ENCODE peak calls at places on chromosome 15, in eight cellular contexts. L is H1, U is WTC11, V is A549, Q is GM12878, K is IMR-90, O is HepG2, S is SK-N-SH. E is an unnamed sample.
A peak's percentile ranks its signal among the peaks of the same experiment; 100 is the strongest.

GRCh38 chr15:80210612-80211554 is 41.1 kb downstream of the CTXND1 start:
- DNase-seq in U (no peak), L (no peak), S (no peak), Q (no peak), K (no peak), V (no peak), O (no peak), E (no peak)

GRCh38 chr15:70048578-70048977 is 49.1 kb downstream of the TLE3 start:
- DNase-seq in L (no peak), S (no peak), V (no peak), Q (no peak), O (no peak), K (no peak), U (no peak), E (no peak)

GRCh38 chr15:27679621-27680521 is 419.2 kb downstream of the OCA2 start:
- DNase-seq in O (no peak), L (no peak), K (no peak), S (peak; percentile 70), U (no peak), V (no peak), Q (no peak), E (no peak)

GRCh38 chr15:77221708-77222107 is 150.8 kb upstream of the TSPAN3 start:
- DNase-seq in O (no peak), U (no peak), L (no peak), V (no peak), K (no peak), S (no peak), Q (no peak), E (no peak)

GRCh38 chr15:31442203-31443090 is 115.8 kb downstream of the KLF13 start:
- DNase-seq in O (no peak), U (no peak), K (peak; percentile 95), S (peak; percentile 70), L (no peak), Q (no peak), V (peak; percentile 52), E (peak; percentile 27)

GRCh38 chr15:42037650-42038049 is 16.8 kb upstream of the PLA2G4E start:
- DNase-seq in U (no peak), S (no peak), V (no peak), O (no peak), L (no peak), Q (no peak), K (no peak), E (no peak)

GRCh38 chr15:50353251-50353998 is 1.6 kb downstream of the GABPB1 start:
- DNase-seq in K (peak; percentile 95), L (no peak), S (no peak), V (peak; percentile 17), O (no peak), U (no peak), Q (no peak), E (peak; percentile 25)

GRCh38 chr15:82044373-82045178 is 1.2 kb downstream of the MEX3B start:
- DNase-seq in O (no peak), S (peak; percentile 82), Q (no peak), V (peak; percentile 37), K (peak; percentile 81), L (peak; percentile 79), U (peak; percentile 71), E (peak; percentile 43)

GRCh38 chr15:44327578-44327977 is 39.1 kb downstream of the GOLM2 start:
- DNase-seq in L (no peak), U (no peak), S (no peak), K (no peak), Q (no peak), O (no peak), V (no peak), E (no peak)

GRCh38 chr15:58472821-58473581 is 41.2 kb downstream of the LIPC start:
- DNase-seq in V (no peak), Q (no peak), O (no peak), L (no peak), K (peak; percentile 53), U (no peak), S (no peak), E (no peak)

GRCh38 chr15:38073278-38073930 is 139.0 kb downstream of the TMCO5A start:
- DNase-seq in U (no peak), S (no peak), K (peak; percentile 35), V (peak; percentile 30), O (peak; percentile 43), Q (no peak), L (no peak), E (no peak)

GRCh38 chr15:99716540-99716939 is 16.7 kb downstream of the LYSMD4 start:
- DNase-seq in Q (no peak), O (no peak), K (no peak), V (no peak), U (no peak), L (no peak), S (no peak), E (no peak)

GRCh38 chr15:70742928-70743327 is 20.4 kb downstream of the UACA start:
- DNase-seq in S (no peak), K (no peak), Q (no peak), V (peak; percentile 31), U (no peak), L (no peak), O (no peak), E (no peak)

GRCh38 chr15:98927990-98928389 is 79.6 kb downstream of the PGPEP1L start:
- DNase-seq in Q (no peak), L (no peak), V (no peak), S (no peak), K (no peak), U (no peak), O (no peak), E (no peak)

GRCh38 chr15:39488498-39488897 is 92.4 kb upstream of the THBS1 start:
- DNase-seq in O (no peak), S (no peak), V (no peak), L (no peak), K (peak; percentile 38), Q (no peak), U (no peak), E (no peak)

GRCh38 chr15:68382286-68383007 is 49.5 kb downstream of the ITGA11 start:
- DNase-seq in S (no peak), O (no peak), V (peak; percentile 24), K (peak; percentile 45), L (peak; percentile 11), Q (no peak), U (no peak), E (no peak)
- TF ChIP-seq USF2 in S (no peak), O (no peak), V (no peak), K (no peak), L (no peak), Q (no peak), U (no peak), E (no peak)

GRCh38 chr15:90619468-90619867 is 89.7 kb downstream of the CRTC3 start:
- DNase-seq in O (no peak), V (no peak), L (no peak), S (no peak), U (no peak), K (no peak), Q (no peak), E (no peak)

GRCh38 chr15:90619939-90620338 is 90.2 kb downstream of the CRTC3 start:
- DNase-seq in Q (no peak), V (no peak), L (no peak), K (no peak), S (no peak), O (no peak), U (no peak), E (no peak)

GRCh38 chr15:90617668-90618097 is 88.0 kb downstream of the CRTC3 start:
- DNase-seq in L (no peak), U (no peak), V (no peak), O (no peak), K (no peak), S (no peak), Q (no peak), E (no peak)

GRCh38 chr15:90617171-90617570 is 87.4 kb downstream of the CRTC3 start:
- DNase-seq in L (no peak), U (no peak), V (no peak), K (peak; percentile 53), O (no peak), S (no peak), Q (no peak), E (no peak)

DNA sequence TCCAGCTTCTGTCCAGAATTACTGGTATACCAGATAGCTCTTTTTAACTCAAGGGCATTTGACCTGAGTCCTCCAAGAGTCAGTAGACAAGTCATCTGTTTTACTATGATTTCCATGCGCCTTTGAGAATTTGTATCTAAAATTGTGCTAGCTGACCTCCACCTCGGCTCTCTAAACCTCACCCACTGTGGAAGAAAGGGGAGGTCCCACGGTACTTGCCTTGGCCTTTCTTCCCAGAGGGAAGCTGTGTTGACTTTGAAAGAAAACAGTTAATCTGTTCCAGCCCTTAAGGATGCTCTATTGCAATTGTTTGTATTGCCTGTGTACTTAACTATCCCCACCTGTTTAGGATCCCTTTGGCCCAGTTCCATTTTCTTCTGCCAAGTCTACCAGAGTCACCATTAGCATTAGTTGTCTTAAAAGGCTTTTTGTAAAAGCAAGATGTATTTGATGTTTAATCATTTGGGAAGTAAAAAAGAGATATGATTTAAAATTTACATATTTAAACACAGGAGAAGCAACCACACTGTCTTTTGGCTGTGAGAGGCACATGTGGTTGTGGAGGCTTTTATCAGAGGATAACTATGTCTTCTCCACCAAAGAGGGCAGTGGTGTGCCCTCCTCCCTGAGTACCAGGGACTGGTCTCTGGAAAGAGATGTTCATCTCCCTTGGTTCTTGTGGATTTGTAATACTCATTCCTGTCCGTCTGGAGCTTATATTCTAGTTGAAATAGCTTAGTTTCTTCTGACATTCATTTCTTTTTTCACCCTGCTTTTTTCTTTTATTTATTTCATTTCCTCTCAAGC is 88.8 kb downstream of the CRTC3 start:
- DNase-seq in U (no peak), K (peak; percentile 17), L (no peak), O (no peak), V (no peak), S (no peak), Q (no peak), E (no peak)
- TF ChIP-seq USF2 in U (no peak), K (no peak), L (no peak), O (no peak), V (no peak), S (no peak), Q (no peak), E (no peak)

DNA sequence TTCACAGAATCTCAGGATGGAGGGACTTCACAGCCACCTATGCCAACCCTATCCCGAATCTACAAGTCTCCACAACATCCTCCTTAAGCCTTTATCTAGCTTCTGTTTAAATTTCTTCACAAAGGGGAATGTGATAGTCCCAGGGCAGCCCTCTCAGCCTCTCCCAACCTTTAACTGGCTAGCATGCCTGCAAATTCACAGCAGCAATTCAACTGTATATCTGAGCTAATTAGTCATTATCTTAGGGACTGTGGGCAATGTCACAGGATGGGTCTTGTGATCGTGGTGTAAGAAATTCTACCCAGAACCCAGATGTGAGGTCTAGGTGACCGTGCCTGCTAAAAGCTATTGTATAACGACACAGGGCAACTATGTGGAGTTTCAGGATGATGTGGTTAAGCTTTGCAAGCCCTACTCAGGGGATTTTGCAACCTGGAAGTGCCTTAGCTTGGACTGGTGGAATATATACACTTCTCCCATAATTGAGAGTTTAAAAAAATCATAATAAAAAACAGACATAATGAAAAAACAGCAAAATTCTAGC is 65.5 kb upstream of the FBN1 start:
- DNase-seq in O (no peak), S (no peak), K (no peak), V (no peak), U (no peak), L (no peak), Q (no peak), E (no peak)
- TF ChIP-seq USF2 in O (no peak), S (no peak), K (no peak), V (no peak), U (no peak), L (no peak), Q (no peak), E (no peak)

DNA sequence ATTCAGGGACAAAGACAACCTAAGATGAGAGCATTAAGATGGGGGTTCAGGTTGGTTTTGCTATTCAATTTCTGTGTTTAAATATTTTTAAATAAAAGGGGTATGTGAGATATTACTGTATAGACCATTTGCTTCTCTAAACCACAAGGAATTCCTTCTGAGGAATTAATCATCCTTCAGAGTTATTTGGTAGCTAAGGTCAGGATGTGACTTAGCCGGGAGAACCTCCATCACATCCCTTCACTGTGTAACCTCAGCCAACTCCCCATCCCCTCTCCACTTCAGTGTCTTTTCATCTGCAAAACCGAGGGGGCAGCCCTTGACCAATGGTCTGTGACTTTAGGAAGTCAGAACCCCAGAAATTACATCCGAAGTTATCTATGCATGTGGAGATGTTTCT is 48.7 kb upstream of the SKOR1 start:
- DNase-seq in O (no peak), Q (no peak), S (no peak), U (no peak), L (no peak), K (peak; percentile 9), V (no peak), E (no peak)
- TF ChIP-seq USF2 in O (no peak), Q (no peak), S (no peak), U (no peak), L (no peak), K (no peak), V (no peak), E (no peak)

E was measured in K562.